ENCODE peak calls at places on chromosomes 1 and 21, in six cellular contexts. One of them, this sample, is unnamed. For H3K4me1, the result is how much of the 10 kb centered on the place peaks cover.

GRCh38 chr1:33089457-33089856 is 8.5 kb downstream of the AZIN2 start:
- DNase-seq in heart left ventricle: no peak
- DNase-seq in breast epithelium: no peak
- DNase-seq in transverse colon: no peak
- DNase-seq in endothelial cell of umbilical vein: no peak
- DNase-seq in sigmoid colon: no peak
- DNase-seq in this sample: peak

GRCh38 chr1:10424651-10425050 is 5.6 kb upstream of the CENPS start:
- DNase-seq in heart left ventricle: no peak
- DNase-seq in breast epithelium: no peak
- DNase-seq in transverse colon: no peak
- DNase-seq in endothelial cell of umbilical vein: no peak
- DNase-seq in sigmoid colon: no peak
- DNase-seq in this sample: no peak

GRCh38 chr1:240091614-240092300 is at the start of gene FMN2:
- DNase-seq in heart left ventricle: no peak
- DNase-seq in breast epithelium: no peak
- DNase-seq in transverse colon: peak
- DNase-seq in endothelial cell of umbilical vein: no peak
- DNase-seq in sigmoid colon: peak
- DNase-seq in this sample: no peak

GRCh38 chr1:53602376-53602775 is 136.6 kb downstream of the GLIS1 start:
- DNase-seq in heart left ventricle: no peak
- DNase-seq in breast epithelium: no peak
- DNase-seq in transverse colon: no peak
- DNase-seq in endothelial cell of umbilical vein: no peak
- DNase-seq in sigmoid colon: peak
- DNase-seq in this sample: no peak

GRCh38 chr1:32151319-32151787 is 28.1 kb upstream of the TXLNA start:
- DNase-seq in heart left ventricle: no peak
- DNase-seq in breast epithelium: no peak
- DNase-seq in transverse colon: no peak
- DNase-seq in endothelial cell of umbilical vein: peak
- DNase-seq in sigmoid colon: no peak
- DNase-seq in this sample: no peak

GRCh38 chr21:45998276-45998701 is 16.7 kb downstream of the COL6A1 start:
- DNase-seq in heart left ventricle: no peak
- DNase-seq in breast epithelium: peak
- DNase-seq in transverse colon: no peak
- DNase-seq in endothelial cell of umbilical vein: no peak
- DNase-seq in sigmoid colon: peak
- DNase-seq in this sample: no peak

GRCh38 chr1:11531314-11531870 is 52.4 kb downstream of the DISP3 start:
- DNase-seq in heart left ventricle: no peak
- DNase-seq in breast epithelium: no peak
- DNase-seq in transverse colon: no peak
- DNase-seq in endothelial cell of umbilical vein: no peak
- DNase-seq in sigmoid colon: no peak
- DNase-seq in this sample: no peak

GRCh38 chr1:219427400-219427799 is 185.5 kb downstream of the ZC3H11B start:
- DNase-seq in heart left ventricle: no peak
- DNase-seq in breast epithelium: no peak
- DNase-seq in transverse colon: no peak
- DNase-seq in endothelial cell of umbilical vein: no peak
- DNase-seq in sigmoid colon: no peak
- DNase-seq in this sample: no peak

GRCh38 chr21:39720126-39720778 is 24.7 kb upstream of the IGSF5 start:
- DNase-seq in heart left ventricle: no peak
- DNase-seq in breast epithelium: no peak
- DNase-seq in transverse colon: no peak
- DNase-seq in endothelial cell of umbilical vein: no peak
- DNase-seq in sigmoid colon: no peak
- DNase-seq in this sample: no peak

GRCh38 chr1:169924829-169925228 is 31.1 kb upstream of the SCYL3 start:
- DNase-seq in heart left ventricle: no peak
- DNase-seq in breast epithelium: no peak
- DNase-seq in transverse colon: no peak
- DNase-seq in endothelial cell of umbilical vein: no peak
- DNase-seq in sigmoid colon: no peak
- DNase-seq in this sample: no peak

GRCh38 chr1:223343692-223344091 is 20.3 kb downstream of the SUSD4 start:
- DNase-seq in heart left ventricle: no peak
- DNase-seq in breast epithelium: no peak
- DNase-seq in transverse colon: no peak
- DNase-seq in endothelial cell of umbilical vein: no peak
- DNase-seq in sigmoid colon: no peak
- DNase-seq in this sample: no peak

GRCh38 chr1:226723640-226724532 is 15.2 kb downstream of the ITPKB start:
- DNase-seq in heart left ventricle: peak
- DNase-seq in breast epithelium: no peak
- DNase-seq in transverse colon: no peak
- DNase-seq in endothelial cell of umbilical vein: peak
- DNase-seq in sigmoid colon: peak
- DNase-seq in this sample: no peak

GRCh38 chr1:175413367-175413766 is 220.8 kb upstream of the KIAA0040 start:
- DNase-seq in heart left ventricle: no peak
- DNase-seq in breast epithelium: no peak
- DNase-seq in transverse colon: no peak
- DNase-seq in endothelial cell of umbilical vein: no peak
- DNase-seq in sigmoid colon: no peak
- DNase-seq in this sample: no peak

GRCh38 chr1:71053146-71053545 is 5.5 kb upstream of the PTGER3 start:
- DNase-seq in heart left ventricle: no peak
- DNase-seq in breast epithelium: no peak
- DNase-seq in transverse colon: no peak
- DNase-seq in endothelial cell of umbilical vein: no peak
- DNase-seq in sigmoid colon: no peak
- DNase-seq in this sample: no peak

GRCh38 chr1:235507623-235508022 is 3.4 kb upstream of the B3GALNT2 start:
- DNase-seq in heart left ventricle: no peak
- DNase-seq in breast epithelium: no peak
- DNase-seq in transverse colon: no peak
- DNase-seq in endothelial cell of umbilical vein: no peak
- DNase-seq in sigmoid colon: no peak
- DNase-seq in this sample: no peak

GRCh38 chr21:38342734-38343133 is 85.9 kb downstream of the KCNJ15 start:
- DNase-seq in heart left ventricle: no peak
- DNase-seq in breast epithelium: no peak
- DNase-seq in transverse colon: no peak
- DNase-seq in endothelial cell of umbilical vein: no peak
- DNase-seq in sigmoid colon: no peak
- DNase-seq in this sample: no peak

GRCh38 chr1:183572721-183573120 is 17.5 kb downstream of the NCF2 start:
- DNase-seq in heart left ventricle: no peak
- DNase-seq in breast epithelium: no peak
- DNase-seq in transverse colon: no peak
- DNase-seq in endothelial cell of umbilical vein: no peak
- DNase-seq in sigmoid colon: no peak
- DNase-seq in this sample: no peak

GRCh38 chr1:247326601-247327135 is 5.0 kb downstream of the ZNF496 start:
- DNase-seq in heart left ventricle: no peak
- DNase-seq in breast epithelium: no peak
- DNase-seq in transverse colon: no peak
- DNase-seq in endothelial cell of umbilical vein: no peak
- DNase-seq in sigmoid colon: no peak
- DNase-seq in this sample: no peak

GRCh38 chr1:176857632-176858031 is 306.9 kb downstream of the ASTN1 start:
- DNase-seq in heart left ventricle: no peak
- DNase-seq in breast epithelium: no peak
- DNase-seq in transverse colon: no peak
- DNase-seq in endothelial cell of umbilical vein: no peak
- DNase-seq in sigmoid colon: no peak
- DNase-seq in this sample: no peak

DNA sequence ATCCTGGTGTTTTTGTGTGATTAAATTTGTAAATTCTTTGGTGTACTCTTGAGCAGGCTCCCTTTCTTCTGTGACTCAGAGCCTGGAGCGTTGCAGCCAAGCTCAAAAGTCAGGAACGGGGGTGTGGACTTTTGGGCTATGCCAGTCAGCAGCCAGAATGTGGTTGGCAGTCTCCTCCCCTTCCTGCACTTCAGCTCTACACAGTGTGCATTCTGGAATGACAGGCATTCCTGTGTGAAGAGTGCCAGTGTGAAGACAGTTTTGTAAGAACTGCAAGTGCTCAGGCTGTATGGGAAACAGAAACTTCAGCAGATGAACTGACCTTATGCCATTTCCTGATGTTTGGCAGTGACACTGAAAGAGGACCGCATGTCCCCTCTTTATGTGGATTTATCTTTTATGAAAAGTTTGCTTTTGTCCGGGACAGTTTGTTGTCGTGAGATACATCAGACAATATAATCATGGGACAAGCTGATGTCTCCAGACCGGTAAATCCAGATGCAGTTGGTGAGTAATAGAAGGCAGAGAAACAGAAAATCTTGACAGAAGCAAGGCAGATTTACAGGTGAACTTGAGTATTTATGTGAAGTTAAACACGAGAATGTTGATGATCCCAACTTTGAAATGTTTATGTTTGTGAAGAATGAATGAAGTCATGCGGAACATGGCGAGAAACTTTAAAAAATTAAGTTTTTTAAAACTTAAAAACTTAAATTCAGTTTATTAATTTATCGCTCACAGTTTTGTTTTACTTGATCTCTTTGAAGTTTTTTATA is 67.7 kb upstream of the RCC1 start:
- DNase-seq in heart left ventricle: peak
- DNase-seq in breast epithelium: peak
- DNase-seq in transverse colon: peak
- DNase-seq in endothelial cell of umbilical vein: peak
- DNase-seq in sigmoid colon: peak
- DNase-seq in this sample: peak
- TF ChIP-seq POLR2A in heart left ventricle: no peak
- TF ChIP-seq POLR2A in breast epithelium: peak
- TF ChIP-seq POLR2A in transverse colon: peak
- TF ChIP-seq POLR2A in endothelial cell of umbilical vein: peak
- TF ChIP-seq POLR2A in sigmoid colon: no peak
- TF ChIP-seq POLR2A in this sample: peak

GRCh38 chr21:43814215-43815106 is 25.1 kb downstream of the RRP1 start:
- DNase-seq in heart left ventricle: no peak
- DNase-seq in breast epithelium: no peak
- DNase-seq in transverse colon: no peak
- DNase-seq in endothelial cell of umbilical vein: no peak
- DNase-seq in sigmoid colon: no peak
- DNase-seq in this sample: no peak
- TF ChIP-seq CTCF in heart left ventricle: no peak
- TF ChIP-seq CTCF in breast epithelium: no peak
- TF ChIP-seq CTCF in transverse colon: no peak
- TF ChIP-seq CTCF in endothelial cell of umbilical vein: no peak
- TF ChIP-seq CTCF in sigmoid colon: no peak
- TF ChIP-seq CTCF in this sample: no peak

GRCh38 chr1:164770149-164770529 is 211.2 kb downstream of the PBX1 start:
- DNase-seq in heart left ventricle: no peak
- DNase-seq in breast epithelium: no peak
- DNase-seq in transverse colon: no peak
- DNase-seq in endothelial cell of umbilical vein: no peak
- DNase-seq in sigmoid colon: no peak
- DNase-seq in this sample: no peak

GRCh38 chr1:164768045-164768402 is 209.0 kb downstream of the PBX1 start:
- DNase-seq in heart left ventricle: no peak
- DNase-seq in breast epithelium: no peak
- DNase-seq in transverse colon: no peak
- DNase-seq in endothelial cell of umbilical vein: no peak
- DNase-seq in sigmoid colon: no peak
- DNase-seq in this sample: no peak

GRCh38 chr1:164767257-164768044 is 208.5 kb downstream of the PBX1 start:
- DNase-seq in heart left ventricle: no peak
- DNase-seq in breast epithelium: no peak
- DNase-seq in transverse colon: no peak
- DNase-seq in endothelial cell of umbilical vein: peak
- DNase-seq in sigmoid colon: no peak
- DNase-seq in this sample: no peak

GRCh38 chr1:164769504-164770148 is 210.6 kb downstream of the PBX1 start:
- DNase-seq in heart left ventricle: no peak
- DNase-seq in breast epithelium: no peak
- DNase-seq in transverse colon: no peak
- DNase-seq in endothelial cell of umbilical vein: no peak
- DNase-seq in sigmoid colon: no peak
- DNase-seq in this sample: no peak

DNA sequence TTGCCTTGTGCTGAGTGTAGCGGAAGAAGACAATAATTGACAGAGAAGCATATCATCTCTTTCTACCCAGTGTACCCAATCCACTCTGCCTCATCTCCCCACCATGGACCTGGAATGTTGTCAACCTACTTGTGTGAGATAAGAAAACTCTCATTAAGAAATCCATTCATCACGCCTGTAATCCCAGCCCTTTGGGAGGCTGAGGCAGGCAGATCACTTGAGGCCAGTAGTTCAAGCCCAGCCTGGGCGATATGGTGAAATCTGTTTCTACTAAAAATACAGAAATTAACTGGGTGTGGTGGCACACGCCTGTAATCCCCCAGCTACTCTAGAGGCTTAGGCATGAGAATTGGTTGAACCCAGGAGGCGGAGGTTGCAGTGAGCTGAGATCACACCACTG is 209.6 kb downstream of the PBX1 start:
- DNase-seq in heart left ventricle: no peak
- DNase-seq in breast epithelium: no peak
- DNase-seq in transverse colon: no peak
- DNase-seq in endothelial cell of umbilical vein: no peak
- DNase-seq in sigmoid colon: no peak
- DNase-seq in this sample: no peak
- H3K4me1 ChIP-seq in heart left ventricle: half or more
- H3K4me1 ChIP-seq in breast epithelium: under half
- H3K4me1 ChIP-seq in transverse colon: half or more
- H3K4me1 ChIP-seq in endothelial cell of umbilical vein: under half
- H3K4me1 ChIP-seq in sigmoid colon: under half
- H3K4me1 ChIP-seq in this sample: half or more

GRCh38 chr1:208235983-208236761 is 8.0 kb downstream of the PLXNA2 start:
- DNase-seq in heart left ventricle: peak
- DNase-seq in breast epithelium: no peak
- DNase-seq in transverse colon: peak
- DNase-seq in endothelial cell of umbilical vein: peak
- DNase-seq in sigmoid colon: peak
- DNase-seq in this sample: peak

GRCh38 chr1:208235356-208235982 is 8.7 kb downstream of the PLXNA2 start:
- DNase-seq in heart left ventricle: no peak
- DNase-seq in breast epithelium: no peak
- DNase-seq in transverse colon: no peak
- DNase-seq in endothelial cell of umbilical vein: no peak
- DNase-seq in sigmoid colon: no peak
- DNase-seq in this sample: no peak

GRCh38 chr1:208239518-208240381 is 4.4 kb downstream of the PLXNA2 start:
- DNase-seq in heart left ventricle: no peak
- DNase-seq in breast epithelium: no peak
- DNase-seq in transverse colon: peak
- DNase-seq in endothelial cell of umbilical vein: peak
- DNase-seq in sigmoid colon: peak
- DNase-seq in this sample: no peak

GRCh38 chr1:208238710-208239517 is 5.3 kb downstream of the PLXNA2 start:
- DNase-seq in heart left ventricle: peak
- DNase-seq in breast epithelium: no peak
- DNase-seq in transverse colon: no peak
- DNase-seq in endothelial cell of umbilical vein: peak
- DNase-seq in sigmoid colon: no peak
- DNase-seq in this sample: no peak

DNA sequence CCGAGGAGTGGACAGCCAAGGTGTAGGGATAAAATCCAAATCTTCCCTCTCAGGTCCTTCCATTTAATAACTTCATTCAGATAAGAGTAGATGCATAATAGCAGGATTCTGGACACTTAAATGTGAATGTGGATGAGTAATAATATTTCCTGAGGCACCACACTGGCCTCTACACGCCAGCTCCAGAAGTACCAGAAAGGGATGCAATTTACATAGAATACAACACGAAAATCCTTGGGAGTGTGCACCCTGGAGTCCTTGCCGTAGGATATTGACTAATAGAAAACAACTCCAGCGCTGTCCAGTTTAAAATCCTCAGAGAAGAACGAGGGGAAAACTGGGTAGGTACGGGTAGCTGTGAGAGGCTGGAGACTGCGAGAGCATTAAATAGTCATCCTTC is 6.9 kb downstream of the PLXNA2 start:
- DNase-seq in heart left ventricle: no peak
- DNase-seq in breast epithelium: no peak
- DNase-seq in transverse colon: no peak
- DNase-seq in endothelial cell of umbilical vein: peak
- DNase-seq in sigmoid colon: no peak
- DNase-seq in this sample: no peak
- TF ChIP-seq POLR2A in heart left ventricle: no peak
- TF ChIP-seq POLR2A in breast epithelium: no peak
- TF ChIP-seq POLR2A in transverse colon: no peak
- TF ChIP-seq POLR2A in endothelial cell of umbilical vein: no peak
- TF ChIP-seq POLR2A in sigmoid colon: no peak
- TF ChIP-seq POLR2A in this sample: no peak